ENCODE peak calls at places on chromosomes 6 and 20, in four cellular contexts. Q is GM12878, F is K562, H is HepG2. X is an unnamed sample.

GRCh38 chr6:47262226-47262625 is 47.5 kb downstream of the TNFRSF21 start:
- DNase-seq in H (no peak), Q (no peak), F (no peak), X (no peak)

GRCh38 chr6:161498359-161498758 is 224.5 kb upstream of the AGPAT4 start:
- DNase-seq in H (peak; percentile 36), Q (no peak), F (peak; percentile 19), X (peak; percentile 66)

GRCh38 chr6:166008441-166009369 is 158.9 kb downstream of the TBXT start:
- DNase-seq in Q (no peak), H (no peak), F (no peak), X (peak; percentile 50)

GRCh38 chr6:158703840-158704822 is 54.3 kb downstream of the SYTL3 start:
- DNase-seq in Q (no peak), H (peak; percentile 64), F (peak; percentile 94), X (peak; percentile 86)

GRCh38 chr20:48791666-48792071 is 36.1 kb downstream of the PREX1 start:
- DNase-seq in F (no peak), Q (no peak), H (no peak), X (no peak)

GRCh38 chr20:57214948-57215347 is 51.5 kb downstream of the BMP7 start:
- DNase-seq in H (no peak), Q (no peak), F (no peak), X (no peak)

GRCh38 chr6:151209071-151209831 is 30.5 kb upstream of the AKAP12 start:
- DNase-seq in Q (no peak), F (no peak), H (peak; percentile 24), X (no peak)

GRCh38 chr20:4225778-4226177 is 210.4 kb upstream of the RNF24 start:
- DNase-seq in H (peak; percentile 43), Q (no peak), F (no peak), X (no peak)

GRCh38 chr6:52598824-52599190 is 21.9 kb upstream of the TRAM2 start:
- DNase-seq in F (no peak), Q (no peak), H (no peak), X (no peak)

GRCh38 chr6:40998661-40999060 is 40.4 kb downstream of the UNC5CL start:
- DNase-seq in Q (no peak), H (no peak), F (no peak), X (no peak)

GRCh38 chr6:133468591-133468990 is 227.4 kb downstream of the EYA4 start:
- DNase-seq in F (no peak), Q (no peak), H (no peak), X (no peak)

GRCh38 chr6:133467231-133467981 is 226.2 kb downstream of the EYA4 start:
- DNase-seq in H (no peak), Q (no peak), F (no peak), X (no peak)

GRCh38 chr6:133466666-133467065 is 225.5 kb downstream of the EYA4 start:
- DNase-seq in F (no peak), Q (no peak), H (no peak), X (no peak)

GRCh38 chr6:133467982-133468380 is 226.8 kb downstream of the EYA4 start:
- DNase-seq in F (no peak), Q (no peak), H (no peak), X (no peak)

GRCh38 chr6:133463789-133464188 is 222.6 kb downstream of the EYA4 start:
- DNase-seq in H (no peak), F (no peak), Q (no peak), X (no peak)
- TF ChIP-seq ATF3 in H (no peak), F (no peak), Q (no peak), X (no peak)

GRCh38 chr6:108227290-108227689 is 33.5 kb downstream of the SNX3 start:
- DNase-seq in H (no peak), Q (no peak), F (no peak), X (no peak)
- TF ChIP-seq CBFB in H (no peak), Q (no peak), F (no peak), X (no peak)

DNA sequence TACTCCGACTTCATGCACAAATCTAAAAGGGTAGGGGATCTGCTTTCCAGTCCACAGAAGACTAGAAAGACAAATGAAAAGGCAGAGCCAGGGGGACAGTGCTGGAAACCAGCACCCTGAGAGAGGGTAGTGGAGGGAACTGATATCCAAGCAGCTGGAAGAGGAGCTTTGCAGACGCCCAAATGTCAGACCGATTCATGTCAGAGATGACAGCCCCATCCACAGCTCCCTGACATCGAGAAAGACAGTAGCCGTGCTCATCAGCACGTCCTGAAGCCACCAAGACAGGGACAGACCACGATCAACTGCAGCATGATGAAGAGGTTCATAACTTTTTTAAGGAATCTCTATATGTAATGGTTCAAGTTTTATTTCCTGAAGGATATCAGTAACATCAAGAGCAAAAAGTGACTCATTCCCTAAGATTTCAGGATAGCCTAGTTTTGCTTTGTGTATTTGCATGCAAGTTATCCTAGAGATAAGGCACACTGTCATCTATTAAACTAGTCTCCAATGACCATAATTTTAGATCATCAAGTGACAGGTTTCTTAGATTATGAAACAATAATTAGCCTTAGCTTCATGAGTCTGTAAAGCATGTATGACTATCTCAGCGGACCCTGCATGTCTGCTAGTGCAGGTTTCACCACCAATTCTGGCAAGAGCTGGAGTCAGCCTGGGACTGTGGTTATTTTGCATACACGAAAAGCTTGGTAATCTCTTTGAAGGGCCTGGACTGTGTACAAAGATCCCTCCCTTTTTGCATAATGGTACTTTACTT is 43.0 kb downstream of the PRDM1 start:
- DNase-seq in Q (no peak), F (no peak), H (no peak), X (no peak)
- TF ChIP-seq ATF3 in Q (no peak), F (peak; percentile 65), H (no peak), X (no peak)

GRCh38 chr6:10555625-10556309 is 34.6 kb downstream of the GCNT2 start:
- DNase-seq in H (no peak), Q (no peak), F (no peak), X (peak; percentile 67)
- TF ChIP-seq CBFB in H (no peak), Q (no peak), F (no peak), X (no peak)

GRCh38 chr6:81753709-81754678 is 1.5 kb upstream of the TENT5A start:
- DNase-seq in H (peak; percentile 14), Q (no peak), F (peak; percentile 73), X (peak; percentile 70)
- TF ChIP-seq ATF3 in H (no peak), Q (no peak), F (no peak), X (no peak)

GRCh38 chr6:141316236-141316635 is 816.5 kb upstream of the GJE1 start:
- DNase-seq in F (no peak), Q (no peak), H (no peak), X (no peak)

GRCh38 chr6:141309295-141309694 is 823.4 kb upstream of the GJE1 start:
- DNase-seq in H (peak; percentile 3), Q (no peak), F (no peak), X (no peak)

DNA sequence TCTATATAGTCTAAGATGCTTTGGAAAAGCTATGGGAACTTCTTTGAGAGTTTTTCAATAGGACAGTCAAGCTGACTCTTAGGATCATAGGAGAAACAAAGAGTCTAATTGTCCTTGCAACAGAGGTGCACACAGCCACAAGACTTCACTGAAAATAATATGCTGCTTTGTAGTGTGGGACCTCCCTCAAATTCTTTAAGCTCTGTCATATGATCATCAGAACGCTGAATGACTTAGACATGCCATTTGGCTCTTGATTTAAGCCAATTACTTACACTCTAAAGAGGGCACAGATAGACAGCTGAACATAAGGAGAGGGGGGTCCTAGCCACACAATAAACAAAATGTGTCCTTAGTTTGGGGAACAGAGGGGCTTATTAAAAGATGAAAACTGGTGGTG is 818.7 kb upstream of the GJE1 start:
- DNase-seq in H (peak; percentile 10), Q (no peak), F (no peak), X (no peak)
- TF ChIP-seq CBFB in H (no peak), Q (no peak), F (no peak), X (no peak)

GRCh38 chr6:78390066-78390465 is 477.3 kb upstream of the IRAK1BP1 start:
- DNase-seq in Q (no peak), F (no peak), H (peak; percentile 3), X (no peak)
- TF ChIP-seq ATF3 in Q (no peak), F (no peak), H (no peak), X (no peak)

GRCh38 chr6:92050216-92050615 is 1369.1 kb downstream of the EPHA7 start:
- DNase-seq in F (no peak), H (no peak), Q (no peak), X (no peak)

GRCh38 chr6:92047152-92047551 is 1372.2 kb downstream of the EPHA7 start:
- DNase-seq in Q (no peak), H (no peak), F (no peak), X (no peak)

GRCh38 chr6:92044312-92044711 is 1375.0 kb downstream of the EPHA7 start:
- DNase-seq in H (no peak), Q (no peak), F (no peak), X (no peak)

GRCh38 chr6:92043782-92044181 is 1375.6 kb downstream of the EPHA7 start:
- DNase-seq in Q (no peak), H (no peak), F (no peak), X (no peak)

GRCh38 chr6:92047886-92048285 is 1371.5 kb downstream of the EPHA7 start:
- DNase-seq in H (no peak), F (no peak), Q (no peak), X (no peak)
- TF ChIP-seq CBFB in H (no peak), F (no peak), Q (no peak), X (no peak)

GRCh38 chr6:125791151-125791819 is 525 bp downstream of the NCOA7 start:
- DNase-seq in F (peak; percentile 59), H (peak; percentile 57), Q (no peak), X (no peak)
- TF ChIP-seq ATF3 in F (no peak), H (no peak), Q (no peak), X (no peak)

X was measured in WTC11.